ENCODE peak calls at places on chromosomes 16 and 17, in seven cellular contexts. M is lung, W is AG09319, B is H9, J is mammary epithelial cell, R is dorsolateral prefrontal cortex, P is retinal pigment epithelial cell. Z is an unnamed sample.

GRCh38 chr16:74698220-74698619 is 2.4 kb downstream of the MLKL start:
- DNase-seq in M (no peak), R (no peak), B (no peak), P (no peak), W (no peak), J (peak), Z (peak)

GRCh38 chr16:1460602-1461138 is 14.2 kb downstream of the CLCN7 start:
- DNase-seq in W (no peak), P (no peak), J (no peak), B (no peak), R (no peak), M (no peak), Z (no peak)

GRCh38 chr16:78444-79145 is 570 bp downstream of the MPG start:
- DNase-seq in P (no peak), W (no peak), B (no peak), R (no peak), M (no peak), J (no peak), Z (peak)

GRCh38 chr16:1923299-1924034 is 5.3 kb upstream of the HS3ST6 start:
- DNase-seq in J (no peak), B (peak), M (no peak), R (no peak), P (no peak), W (peak), Z (peak)

GRCh38 chr16:56789360-56789759 is 59.4 kb downstream of the NUP93 start:
- DNase-seq in B (no peak), R (peak), J (peak), W (no peak), P (no peak), M (peak), Z (peak)

GRCh38 chr17:35373984-35374765 is 754 bp upstream of the SLFN11 start:
- DNase-seq in P (no peak), M (peak), W (peak), R (no peak), J (peak), B (peak), Z (peak)

GRCh38 chr16:30369091-30369937 is 980 bp downstream of the TBC1D10B start:
- DNase-seq in J (peak), B (no peak), R (no peak), P (no peak), W (no peak), M (no peak), Z (no peak)

GRCh38 chr17:1713878-1714487 is 3.8 kb upstream of the TLCD2 start:
- DNase-seq in B (peak), M (no peak), J (peak), P (no peak), W (no peak), R (no peak), Z (peak)

GRCh38 chr16:27253526-27253930 is 15.0 kb downstream of the NSMCE1 start:
- DNase-seq in J (peak), B (no peak), M (no peak), P (peak), R (no peak), W (peak), Z (peak)

GRCh38 chr17:20187049-20187448 is 177.9 kb downstream of the SPECC1 start:
- DNase-seq in P (no peak), B (no peak), W (no peak), J (no peak), R (no peak), M (no peak), Z (no peak)

GRCh38 chr16:54286330-54287017 is at the start of gene IRX3:
- DNase-seq in P (no peak), B (peak), M (peak), W (peak), R (no peak), J (peak), Z (peak)

GRCh38 chr16:3292604-3293003 is 9.3 kb downstream of the ZNF263 start:
- DNase-seq in B (no peak), W (no peak), P (no peak), J (no peak), M (no peak), R (no peak), Z (no peak)

GRCh38 chr17:29069526-29070041 is 26.6 kb downstream of the PIPOX start:
- DNase-seq in W (no peak), M (no peak), B (peak), R (peak), P (no peak), J (peak), Z (peak)

GRCh38 chr17:33205552-33205951 is 87.5 kb downstream of the ASIC2 start:
- DNase-seq in B (peak), W (no peak), J (no peak), M (no peak), P (no peak), R (no peak), Z (no peak)

GRCh38 chr17:2701996-2702741 is 9.4 kb downstream of the CLUH start:
- DNase-seq in B (no peak), M (no peak), W (no peak), R (no peak), J (no peak), P (no peak), Z (no peak)

GRCh38 chr17:54901230-54901847 is 687 bp downstream of the TOM1L1 start:
- DNase-seq in J (peak), P (peak), B (peak), M (peak), W (no peak), R (no peak), Z (peak)

GRCh38 chr17:79600613-79601221 is 10.1 kb downstream of the RBFOX3 start:
- DNase-seq in J (no peak), W (no peak), B (no peak), P (no peak), R (no peak), M (no peak), Z (no peak)

GRCh38 chr17:64269687-64270649 is 6.9 kb upstream of the TEX2 start:
- DNase-seq in W (no peak), R (no peak), P (no peak), M (no peak), B (no peak), J (no peak), Z (no peak)

GRCh38 chr16:73215482-73216377 is 167.8 kb upstream of the ZFHX3 start:
- DNase-seq in P (no peak), W (no peak), B (no peak), R (no peak), J (no peak), M (no peak), Z (no peak)

GRCh38 chr16:73214825-73215481 is 167.0 kb upstream of the ZFHX3 start:
- DNase-seq in B (no peak), W (peak), R (no peak), P (peak), M (no peak), J (no peak), Z (no peak)

GRCh38 chr16:73219176-73219575 is 171.2 kb upstream of the ZFHX3 start:
- DNase-seq in P (no peak), W (no peak), J (no peak), M (no peak), B (no peak), R (no peak), Z (no peak)

GRCh38 chr16:73216932-73217331 is 169.0 kb upstream of the ZFHX3 start:
- DNase-seq in P (no peak), B (no peak), W (no peak), R (no peak), J (no peak), M (no peak), Z (no peak)

GRCh38 chr16:73217654-73218053 is 169.7 kb upstream of the ZFHX3 start:
- DNase-seq in B (no peak), P (no peak), M (no peak), R (no peak), W (no peak), J (no peak), Z (no peak)
- TF ChIP-seq CTCF in B (peak), P (peak), M (no peak), R (no peak), W (no peak), J (peak), Z (peak)

GRCh38 chr17:75679706-75680201 is 12.6 kb downstream of the SAP30BP start:
- DNase-seq in R (peak), B (no peak), P (no peak), M (peak), W (no peak), J (peak), Z (peak)
- TF ChIP-seq CTCF in R (peak), B (no peak), P (peak), M (peak), W (peak), J (peak), Z (peak)

DNA sequence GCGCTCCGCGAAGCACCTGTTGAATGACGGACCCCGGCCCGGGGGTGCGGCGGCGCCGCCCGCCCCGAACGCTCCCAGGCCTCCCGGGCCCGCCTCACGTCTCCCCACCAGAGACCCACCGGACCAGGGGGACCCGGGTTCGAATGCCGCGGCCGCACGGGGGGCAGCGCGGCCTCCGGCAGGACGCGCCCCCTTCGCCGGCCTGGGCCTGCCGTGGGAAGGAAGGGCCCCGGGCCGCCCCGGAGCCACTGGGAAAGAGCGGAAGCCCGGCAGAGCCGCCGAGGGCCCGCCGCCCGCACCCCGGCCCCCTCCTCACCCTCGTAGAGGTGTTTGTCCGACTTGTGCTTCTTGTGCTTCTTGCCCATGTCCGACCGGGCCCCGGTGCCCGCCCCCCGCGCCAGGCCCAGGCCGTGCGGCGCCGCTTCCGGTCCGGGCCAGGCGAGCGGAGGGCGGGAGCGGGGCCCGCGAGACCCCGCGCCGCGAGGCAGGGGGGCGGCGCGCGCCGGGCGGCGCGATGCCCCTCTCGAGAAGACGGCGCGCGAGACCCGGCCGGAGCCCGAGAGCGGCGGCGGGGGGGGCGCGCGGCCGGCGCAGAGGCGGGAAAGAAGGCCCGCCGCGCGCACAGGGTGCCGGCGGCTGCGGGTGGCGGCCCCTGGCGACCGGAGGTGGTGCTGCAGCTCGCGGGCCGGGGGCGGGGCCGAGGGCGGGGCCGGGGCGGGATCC is at the start of gene BRD7:
- DNase-seq in W (no peak), M (no peak), J (peak), R (no peak), B (peak), P (no peak), Z (peak)
- TF ChIP-seq CTCF in W (peak), M (peak), J (peak), R (no peak), B (peak), P (peak), Z (peak)

GRCh38 chr16:29124828-29125227 is 140.0 kb downstream of the LAT start:
- DNase-seq in P (no peak), B (no peak), W (no peak), M (no peak), R (no peak), J (no peak), Z (no peak)

GRCh38 chr16:29126057-29126494 is 141.2 kb downstream of the LAT start:
- DNase-seq in B (no peak), M (no peak), P (no peak), R (no peak), J (no peak), W (no peak), Z (no peak)

DNA sequence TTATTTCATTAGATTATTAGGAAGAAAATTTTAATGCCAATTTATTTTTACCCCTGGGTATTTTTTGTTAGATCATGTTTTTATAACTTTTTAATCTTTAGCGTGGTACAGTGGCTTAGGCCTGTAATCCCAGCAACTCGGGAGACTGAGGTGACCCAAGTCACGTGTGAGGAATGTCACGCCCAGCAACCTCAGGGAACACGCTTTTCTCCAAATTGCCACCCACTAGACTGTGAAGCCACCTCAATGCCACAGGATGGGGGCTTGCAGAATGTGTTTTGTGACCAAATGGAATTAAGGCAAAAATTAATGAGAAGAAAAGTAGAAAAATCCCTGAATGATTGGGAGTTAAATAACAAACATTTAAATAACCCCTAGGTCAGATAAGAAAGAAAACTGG is 141.8 kb downstream of the LAT start:
- DNase-seq in J (no peak), M (no peak), W (no peak), R (no peak), B (no peak), P (no peak), Z (no peak)
- TF ChIP-seq CTCF in J (no peak), M (no peak), W (no peak), R (no peak), B (no peak), P (no peak), Z (no peak)

Z was measured in MCF 10A.